ENCODE peak calls at places on chromosome 10, in five cellular contexts. L is AG08395; N is kidney; F is renal cortical epithelial cell; Z is CD8-positive, alpha-beta T cell. G is an unnamed sample.

GRCh38 chr10:127871631-127872010 is 21.1 kb downstream of the CLRN3 start:
- DNase-seq in Z (no peak), F (no peak), N (peak), L (no peak), G (no peak)

GRCh38 chr10:93742633-93743349 is 14.9 kb upstream of the LGI1 start:
- DNase-seq in L (no peak), Z (no peak), F (no peak), N (no peak), G (no peak)

GRCh38 chr10:4384254-4384653 is 441.8 kb upstream of the AKR1E2 start:
- DNase-seq in F (peak), N (no peak), Z (no peak), L (peak), G (peak)

GRCh38 chr10:46550795-46551700 is 5.4 kb downstream of the GPRIN2 start:
- DNase-seq in L (no peak), Z (no peak), F (no peak), N (peak), G (no peak)

GRCh38 chr10:75994332-75995040 is 563.1 kb downstream of the LRMDA start:
- DNase-seq in N (no peak), F (no peak), Z (no peak), L (no peak), G (no peak)

GRCh38 chr10:44070282-44070681 is 314.6 kb downstream of the CXCL12 start:
- DNase-seq in F (no peak), Z (no peak), L (no peak), N (no peak), G (no peak)

GRCh38 chr10:14062528-14063260 is 268.0 kb downstream of the FRMD4A start:
- DNase-seq in N (no peak), L (no peak), F (no peak), Z (no peak), G (no peak)

GRCh38 chr10:85668522-85668921 is 698.1 kb downstream of the GRID1 start:
- DNase-seq in F (no peak), Z (no peak), L (no peak), N (no peak), G (no peak)

GRCh38 chr10:61836888-61837747 is 64.4 kb upstream of the ARID5B start:
- DNase-seq in L (peak), F (peak), Z (no peak), N (no peak), G (peak)

GRCh38 chr10:98030991-98031431 is 590 bp upstream of the CRTAC1 start:
- DNase-seq in Z (no peak), L (no peak), N (peak), F (no peak), G (no peak)

GRCh38 chr10:68163735-68164134 is 54.4 kb downstream of the MYPN start:
- DNase-seq in Z (no peak), L (no peak), N (no peak), F (peak), G (no peak)

GRCh38 chr10:26544932-26545331 is 106.8 kb downstream of the APBB1IP start:
- DNase-seq in Z (no peak), N (no peak), F (no peak), L (no peak), G (no peak)

GRCh38 chr10:111087968-111088505 is 11.2 kb downstream of the ADRA2A start:
- DNase-seq in N (no peak), L (no peak), Z (no peak), F (no peak), G (no peak)

GRCh38 chr10:78025685-78026364 is 3.5 kb downstream of the POLR3A start:
- DNase-seq in F (peak), Z (no peak), L (peak), N (no peak), G (no peak)

GRCh38 chr10:4780782-4781181 is 45.2 kb upstream of the AKR1E2 start:
- DNase-seq in L (peak), F (peak), Z (no peak), N (no peak), G (no peak)

GRCh38 chr10:131896403-131896802 is 4.4 kb upstream of the PPP2R2D start:
- DNase-seq in F (no peak), N (no peak), L (no peak), Z (no peak), G (no peak)

GRCh38 chr10:71828702-71829101 is 22.3 kb downstream of the PSAP start:
- DNase-seq in N (no peak), L (no peak), F (no peak), Z (no peak), G (no peak)

GRCh38 chr10:71999360-72000072 is 35.3 kb downstream of the CHST3 start:
- DNase-seq in F (peak), L (peak), N (peak), Z (no peak), G (peak)

GRCh38 chr10:50514995-50515394 is 108.8 kb downstream of the SGMS1 start:
- DNase-seq in Z (no peak), L (peak), F (no peak), N (no peak), G (no peak)

GRCh38 chr10:77833792-77834191 is 92.8 kb downstream of the DLG5 start:
- DNase-seq in L (no peak), N (no peak), Z (no peak), F (no peak), G (no peak)

GRCh38 chr10:31940839-31941653 is 12.4 kb upstream of the ARHGAP12 start:
- DNase-seq in Z (no peak), F (peak), L (peak), N (no peak), G (peak)

GRCh38 chr10:104307576-104308438 is 30.5 kb downstream of the ITPRIP start:
- DNase-seq in F (no peak), Z (no peak), N (no peak), L (no peak), G (no peak)

GRCh38 chr10:10209152-10209551 is 808.5 kb upstream of the CELF2 start:
- DNase-seq in L (peak), F (no peak), Z (no peak), N (no peak), G (peak)

GRCh38 chr10:58781873-58782488 is 269.3 kb downstream of the BICC1 start:
- DNase-seq in Z (no peak), N (no peak), L (peak), F (peak), G (peak)

GRCh38 chr10:103130910-103131309 is 62.2 kb downstream of the NT5C2 start:
- DNase-seq in F (no peak), N (no peak), Z (no peak), L (no peak), G (no peak)

G was measured in myocyte.